ENCODE peak calls at places on chromosomes 7 and 10, in eight cellular contexts. P is adipocyte, I is mammary epithelial cell, Y is IMR-90, M is SK-N-SH, Q is neural progenitor cell, G is mesendoderm, A is PC-3. Z is an unnamed sample.

GRCh38 chr10:119806334-119807130 is 66.1 kb downstream of the MCMBP start:
- DNase-seq in P (peak; percentile 33), I (no peak), Y (no peak), M (no peak), Q (no peak), G (peak; percentile 54), A (no peak), Z (no peak)

GRCh38 chr10:73439055-73439454 is 5.7 kb upstream of the MSS51 start:
- DNase-seq in P (peak; percentile 21), I (peak; percentile 2), Y (peak; percentile 66), M (no peak), Q (no peak), G (no peak), A (no peak), Z (no peak)

GRCh38 chr7:1917221-1918062 is 247.4 kb downstream of the ELFN1 start:
- DNase-seq in P (no peak), I (no peak), Y (no peak), M (no peak), Q (no peak), G (no peak), A (no peak), Z (no peak)

GRCh38 chr10:119211625-119212441 is 4.5 kb downstream of the GRK5 start:
- DNase-seq in P (peak; percentile 36), I (no peak), Y (no peak), M (no peak), Q (peak; percentile 51), G (peak; percentile 57), A (no peak), Z (no peak)

GRCh38 chr7:66140924-66141323 is 26.3 kb downstream of the CRCP start:
- DNase-seq in P (peak; percentile 77), I (peak; percentile 56), Y (peak; percentile 84), M (peak; percentile 52), Q (peak; percentile 51), G (peak; percentile 49), A (peak; percentile 27), Z (peak; percentile 41)

GRCh38 chr7:121329460-121330052 is 756 bp downstream of the WNT16 start:
- DNase-seq in P (peak; percentile 33), I (peak; percentile 37), Y (no peak), M (peak; percentile 78), Q (peak; percentile 79), G (peak; percentile 64), A (no peak), Z (peak; percentile 34)

GRCh38 chr10:71269301-71270288 is 49.5 kb upstream of the SLC29A3 start:
- DNase-seq in P (peak; percentile 29), I (no peak), Y (peak; percentile 49), M (no peak), Q (peak; percentile 68), G (peak; percentile 92), A (no peak), Z (no peak)

GRCh38 chr7:51029586-51030230 is 247.0 kb upstream of the GRB10 start:
- DNase-seq in P (peak; percentile 89), I (peak; percentile 57), Y (peak; percentile 92), M (no peak), Q (no peak), G (no peak), A (peak; percentile 78), Z (no peak)

GRCh38 chr10:114694735-114695134 is 36.7 kb upstream of the ABLIM1 start:
- DNase-seq in P (peak; percentile 21), I (no peak), Y (no peak), M (peak; percentile 41), Q (peak; percentile 71), G (peak; percentile 75), A (peak; percentile 26), Z (peak; percentile 52)

GRCh38 chr7:159099711-159100231 is 44.9 kb downstream of the VIPR2 start:
- DNase-seq in P (no peak), I (no peak), Y (no peak), M (peak; percentile 53), Q (no peak), G (no peak), A (no peak), Z (no peak)

GRCh38 chr7:128904381-128905197 is 5.9 kb downstream of the KCP start:
- DNase-seq in P (peak; percentile 74), I (peak; percentile 48), Y (peak; percentile 56), M (peak; percentile 87), Q (peak; percentile 71), G (peak; percentile 69), A (peak; percentile 68), Z (no peak)

GRCh38 chr7:127650842-127651555 is 995 bp upstream of the SND1 start:
- DNase-seq in P (no peak), I (no peak), Y (peak; percentile 39), M (peak; percentile 62), Q (peak; percentile 61), G (peak; percentile 89), A (no peak), Z (no peak)

GRCh38 chr10:89332718-89333281 is 5.0 kb downstream of the IFIT3 start:
- DNase-seq in P (peak; percentile 31), I (no peak), Y (no peak), M (no peak), Q (no peak), G (no peak), A (no peak), Z (no peak)

GRCh38 chr10:26503911-26504310 is 65.8 kb downstream of the APBB1IP start:
- DNase-seq in P (no peak), I (no peak), Y (no peak), M (no peak), Q (peak; percentile 27), G (peak; percentile 59), A (no peak), Z (no peak)

GRCh38 chr7:102892631-102893278 is 20.0 kb upstream of the LRRC17 start:
- DNase-seq in P (no peak), I (no peak), Y (no peak), M (no peak), Q (no peak), G (no peak), A (no peak), Z (no peak)

GRCh38 chr10:58755688-58756087 is 243.0 kb downstream of the BICC1 start:
- DNase-seq in P (peak; percentile 84), I (peak; percentile 77), Y (peak; percentile 68), M (no peak), Q (no peak), G (peak; percentile 9), A (peak; percentile 65), Z (no peak)

GRCh38 chr7:69920802-69921201 is 322.5 kb downstream of the AUTS2 start:
- DNase-seq in P (no peak), I (no peak), Y (no peak), M (no peak), Q (no peak), G (no peak), A (no peak), Z (no peak)

GRCh38 chr7:68857571-68857970 is 740.7 kb upstream of the AUTS2 start:
- DNase-seq in P (no peak), I (no peak), Y (no peak), M (no peak), Q (no peak), G (no peak), A (no peak), Z (no peak)

GRCh38 chr7:98418636-98419315 is 17.9 kb upstream of the BAIAP2L1 start:
- DNase-seq in P (peak; percentile 88), I (peak; percentile 98), Y (peak; percentile 98), M (peak; percentile 31), Q (no peak), G (peak; percentile 59), A (peak; percentile 98), Z (peak; percentile 88)

GRCh38 chr7:30900053-30900452 is 11.6 kb upstream of the AQP1 start:
- DNase-seq in P (no peak), I (no peak), Y (no peak), M (no peak), Q (no peak), G (no peak), A (no peak), Z (no peak)

GRCh38 chr7:30900803-30901362 is 10.8 kb upstream of the AQP1 start:
- DNase-seq in P (no peak), I (no peak), Y (no peak), M (no peak), Q (no peak), G (no peak), A (no peak), Z (no peak)

GRCh38 chr7:30903146-30903545 is 8.5 kb upstream of the AQP1 start:
- DNase-seq in P (no peak), I (no peak), Y (no peak), M (no peak), Q (no peak), G (no peak), A (no peak), Z (no peak)

GRCh38 chr7:30902466-30902865 is 9.2 kb upstream of the AQP1 start:
- DNase-seq in P (no peak), I (no peak), Y (no peak), M (no peak), Q (no peak), G (no peak), A (no peak), Z (no peak)

DNA sequence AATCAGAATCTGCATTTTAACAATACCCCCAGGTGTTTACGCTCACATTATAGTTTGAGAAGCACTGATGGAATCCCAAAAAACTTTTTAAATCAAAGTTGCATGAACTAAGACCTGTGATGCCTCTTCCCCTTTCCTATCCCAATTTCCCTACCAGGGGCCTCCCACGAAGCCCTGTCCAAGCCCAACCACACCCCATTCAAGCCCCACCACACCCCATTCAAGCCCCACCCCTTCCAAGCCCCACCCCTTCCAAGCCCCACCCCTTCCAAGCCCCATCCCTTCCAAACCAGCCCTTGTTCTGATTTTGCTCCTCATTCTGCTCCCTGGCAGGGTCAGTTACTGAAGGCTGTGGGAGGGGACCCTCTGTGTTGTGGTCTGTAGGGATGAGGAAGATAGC is 9.8 kb upstream of the AQP1 start:
- DNase-seq in P (no peak), I (no peak), Y (no peak), M (no peak), Q (no peak), G (no peak), A (no peak), Z (no peak)
- H3K4me1 ChIP-seq in P (peaks cover 38% of the 10 kb centered on the region), I (peaks cover 13% of the 10 kb centered on the region), Y (peaks cover 11% of the 10 kb centered on the region), M (peaks cover 35% of the 10 kb centered on the region), Q (no peaks in the 10 kb centered on the region), G (peaks cover 3% of the 10 kb centered on the region), A (peaks cover 10% of the 10 kb centered on the region), Z (peaks cover 5% of the 10 kb centered on the region)

GRCh38 chr7:96320437-96320836 is 1.5 kb downstream of the SLC25A13 start:
- DNase-seq in P (no peak), I (no peak), Y (no peak), M (no peak), Q (no peak), G (no peak), A (no peak), Z (no peak)
- H3K9ac ChIP-seq in P (peak overlapping the region; percentile 96), I (no peak overlapping the region), Y (no peak overlapping the region), M (peak overlapping the region; percentile 91), Q (no peak overlapping the region), G (peak overlapping the region; percentile 97), A (peak overlapping the region; percentile 99), Z (no peak overlapping the region)

GRCh38 chr7:15685358-15686181 is 913 bp downstream of the MEOX2 start:
- DNase-seq in P (peak; percentile 82), I (peak; percentile 3), Y (peak; percentile 34), M (peak; percentile 16), Q (peak; percentile 58), G (peak; percentile 38), A (no peak), Z (peak; percentile 27)
- H3K4me3 ChIP-seq in P (peak overlapping the region; percentile 86), I (no peak overlapping the region), Y (no peak overlapping the region), M (no peak overlapping the region), Q (peak overlapping the region; percentile 54), G (no peak overlapping the region), A (no peak overlapping the region), Z (peak overlapping the region; percentile 31)

DNA sequence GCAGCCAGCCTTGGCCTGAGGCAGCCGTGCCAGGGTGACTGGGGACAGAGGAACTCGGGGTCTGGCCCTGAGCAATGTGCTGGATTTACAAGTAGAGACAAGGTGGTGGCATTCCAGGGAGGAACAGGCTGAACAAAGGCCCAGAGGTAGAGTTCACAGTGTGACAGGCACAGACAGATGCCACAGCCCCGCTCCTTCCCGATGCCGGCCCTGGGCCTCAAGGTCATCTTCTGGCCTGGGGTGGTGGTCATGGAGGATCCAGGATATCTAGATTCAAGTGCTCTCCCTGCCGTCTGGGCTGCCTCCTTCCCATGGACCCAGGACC is 68.9 kb upstream of the COL13A1 start:
- DNase-seq in P (no peak), I (no peak), Y (no peak), M (no peak), Q (no peak), G (no peak), A (no peak), Z (no peak)
- H3K4me1 ChIP-seq in P (peaks cover 20% of the 10 kb centered on the region), I (peaks cover 54% of the 10 kb centered on the region), Y (peaks cover 56% of the 10 kb centered on the region), M (peaks cover 45% of the 10 kb centered on the region), Q (peaks cover 5% of the 10 kb centered on the region), G (peaks cover 2% of the 10 kb centered on the region), A (peaks cover 29% of the 10 kb centered on the region), Z (no peaks in the 10 kb centered on the region)